ENCODE peak calls at places on chromosomes 4 and X, in five cellular contexts. S is HEK293T, F is HepG2, D is GM12878, U is NT2/D1. C is an unnamed sample.

GRCh38 chrX:110212299-110212698 is 105.6 kb downstream of the AMMECR1 start:
- DNase-seq in U (no peak), S (peak), D (no peak), F (no peak), C (no peak)

GRCh38 chr4:128305942-128306341 is 18.3 kb upstream of the PGRMC2 start:
- DNase-seq in F (no peak), D (no peak), U (peak), S (no peak), C (no peak)

GRCh38 chr4:96593422-96593821 is 753.5 kb downstream of the PDHA2 start:
- DNase-seq in S (no peak), D (no peak), F (peak), U (no peak), C (no peak)

GRCh38 chr4:30953799-30954198 is 233.6 kb downstream of the PCDH7 start:
- DNase-seq in D (no peak), U (no peak), S (no peak), F (no peak), C (no peak)

GRCh38 chr4:183721207-183722081 is 62.4 kb downstream of the TRAPPC11 start:
- DNase-seq in S (no peak), F (peak), U (peak), D (no peak), C (peak)

GRCh38 chr4:2400841-2401609 is 17.4 kb downstream of the ZFYVE28 start:
- DNase-seq in F (no peak), D (no peak), S (no peak), U (no peak), C (no peak)

GRCh38 chr4:74516321-74516720 is 71.4 kb downstream of the AREG start:
- DNase-seq in D (no peak), U (no peak), F (no peak), S (no peak), C (no peak)

GRCh38 chr4:121818215-121818614 is 5.5 kb downstream of the CCNA2 start:
- DNase-seq in D (no peak), F (no peak), U (no peak), S (no peak), C (no peak)

GRCh38 chrX:19576742-19577141 is 61.4 kb upstream of the MAP3K15 start:
- DNase-seq in F (no peak), D (no peak), S (no peak), U (no peak), C (no peak)

GRCh38 chr4:20754091-20754490 is 53.8 kb downstream of the PACRGL start:
- DNase-seq in S (no peak), D (no peak), F (no peak), U (no peak), C (no peak)

GRCh38 chr4:3299122-3299521 is 6.3 kb downstream of the RGS12 start:
- DNase-seq in F (no peak), S (no peak), D (no peak), U (no peak), C (no peak)

GRCh38 chrX:149631293-149632165 is at the start of gene TMEM185A:
- DNase-seq in F (peak), D (no peak), S (peak), U (peak), C (peak)

GRCh38 chrX:22186165-22186564 is 86.5 kb upstream of the CBLL2 start:
- DNase-seq in U (no peak), S (no peak), F (no peak), D (no peak), C (no peak)

GRCh38 chr4:88522702-88523324 is 763 bp downstream of the PYURF start:
- DNase-seq in U (no peak), D (no peak), F (peak), S (peak), C (no peak)

GRCh38 chrX:140701480-140701879 is 8.1 kb upstream of the LINC00632 start:
- DNase-seq in D (no peak), S (peak), F (no peak), U (no peak), C (no peak)

GRCh38 chr4:25032126-25032525 is 1.4 kb upstream of the LGI2 start:
- DNase-seq in S (no peak), D (no peak), F (no peak), U (no peak), C (no peak)

GRCh38 chrX:15946783-15947550 is 92.4 kb upstream of the AP1S2 start:
- DNase-seq in S (no peak), F (no peak), D (no peak), U (no peak), C (no peak)

GRCh38 chr4:3463556-3464348 is 646 bp downstream of the DOK7 start:
- DNase-seq in D (no peak), U (no peak), S (no peak), F (no peak), C (no peak)

GRCh38 chr4:21476753-21477152 is 471.8 kb downstream of the KCNIP4 start:
- DNase-seq in F (peak), U (peak), S (no peak), D (no peak), C (peak)

GRCh38 chrX:116823677-116824076 is 360.9 kb upstream of the CT83 start:
- DNase-seq in D (no peak), U (no peak), F (no peak), S (no peak), C (no peak)

GRCh38 chr4:168199262-168199957 is 107.1 kb downstream of the ANXA10 start:
- DNase-seq in F (no peak), U (no peak), D (no peak), S (no peak), C (no peak)

GRCh38 chrX:63747331-63747730 is 37.7 kb downstream of the ARHGEF9 start:
- DNase-seq in U (no peak), S (no peak), D (no peak), F (no peak), C (no peak)

GRCh38 chr4:165079476-165079875 is 25.8 kb downstream of the TRIM75 start:
- DNase-seq in F (no peak), S (no peak), D (no peak), U (no peak), C (no peak)

GRCh38 chrX:104877504-104877903 is 311.5 kb downstream of the IL1RAPL2 start:
- DNase-seq in U (no peak), F (no peak), D (no peak), S (no peak), C (no peak)

GRCh38 chr4:77865259-77865658 is 2.6 kb downstream of the MRPL1 start:
- DNase-seq in D (no peak), U (no peak), S (no peak), F (no peak), C (no peak)

GRCh38 chr4:41496980-41497379 is 41.0 kb upstream of the LIMCH1 start:
- DNase-seq in U (no peak), F (no peak), D (no peak), S (no peak), C (no peak)

GRCh38 chrX:118272237-118272636 is 73.7 kb upstream of the WDR44 start:
- DNase-seq in F (no peak), D (no peak), U (no peak), S (no peak), C (no peak)

GRCh38 chr4:187387709-187388108 is 607.9 kb upstream of the ZFP42 start:
- DNase-seq in U (no peak), D (no peak), F (no peak), S (no peak), C (no peak)

GRCh38 chr4:109557433-109557832 is 2.6 kb upstream of the MCUB start:
- DNase-seq in D (no peak), U (no peak), S (no peak), F (no peak), C (no peak)

GRCh38 chrX:78527263-78527662 is 131.9 kb downstream of the RTL3 start:
- DNase-seq in D (no peak), S (no peak), U (no peak), F (no peak), C (no peak)

GRCh38 chrX:2627272-2627867 is 63.7 kb upstream of the CD99 start:
- DNase-seq in F (peak), U (peak), D (no peak), S (peak), C (no peak)

GRCh38 chr4:33262809-33263208 is 2542.6 kb downstream of the PCDH7 start:
- DNase-seq in F (no peak), U (no peak), D (no peak), S (peak), C (no peak)

GRCh38 chr4:1582227-1582626 is 101.9 kb downstream of the FAM53A start:
- DNase-seq in F (no peak), D (no peak), U (no peak), S (no peak), C (no peak)

GRCh38 chr4:11635336-11635735 is 206.6 kb upstream of the HS3ST1 start:
- DNase-seq in S (no peak), D (no peak), F (no peak), U (no peak), C (no peak)

GRCh38 chrX:46268429-46268828 is 276.8 kb downstream of the ZNF674 start:
- DNase-seq in U (no peak), S (no peak), D (no peak), F (peak), C (no peak)

GRCh38 chr4:139297001-139297410 is 4.3 kb upstream of the NAA15 start:
- DNase-seq in S (no peak), U (no peak), F (peak), D (no peak), C (no peak)

GRCh38 chrX:100368167-100368566 is 41.9 kb downstream of the PCDH19 start:
- DNase-seq in U (no peak), F (peak), D (no peak), S (peak), C (no peak)

GRCh38 chr4:148076964-148077363 is 345.1 kb downstream of the ARHGAP10 start:
- DNase-seq in D (no peak), F (no peak), U (no peak), S (no peak), C (no peak)
- TF ChIP-seq SUZ12 in D (no peak), F (no peak), U (no peak), S (no peak), C (no peak)

GRCh38 chr4:85642356-85643100 is 167.6 kb downstream of the ARHGAP24 start:
- DNase-seq in S (no peak), U (no peak), D (no peak), F (no peak), C (no peak)
- TF ChIP-seq SUZ12 in S (no peak), U (no peak), D (no peak), F (no peak), C (no peak)

DNA sequence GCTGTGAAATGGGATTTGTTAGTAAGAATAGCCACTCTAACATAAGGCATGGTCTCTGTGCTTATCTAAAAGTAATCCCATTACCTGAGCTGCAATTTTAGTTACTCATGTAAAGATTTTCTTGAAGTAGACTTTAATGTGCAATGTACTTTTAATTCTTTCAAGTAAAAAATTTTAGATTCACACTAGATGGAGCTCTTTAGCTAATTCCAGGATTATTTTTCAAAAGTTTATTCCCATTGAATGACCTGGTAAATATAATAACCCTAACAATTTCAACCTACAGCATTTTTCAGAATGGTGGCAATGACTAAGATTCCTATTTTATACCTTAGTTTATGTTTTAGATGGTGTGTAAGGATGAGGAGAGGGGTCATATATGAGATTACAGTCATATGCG is 18.1 kb downstream of the USP38 start:
- DNase-seq in F (no peak), D (no peak), U (no peak), S (no peak), C (no peak)
- TF ChIP-seq SUZ12 in F (no peak), D (no peak), U (no peak), S (no peak), C (no peak)

DNA sequence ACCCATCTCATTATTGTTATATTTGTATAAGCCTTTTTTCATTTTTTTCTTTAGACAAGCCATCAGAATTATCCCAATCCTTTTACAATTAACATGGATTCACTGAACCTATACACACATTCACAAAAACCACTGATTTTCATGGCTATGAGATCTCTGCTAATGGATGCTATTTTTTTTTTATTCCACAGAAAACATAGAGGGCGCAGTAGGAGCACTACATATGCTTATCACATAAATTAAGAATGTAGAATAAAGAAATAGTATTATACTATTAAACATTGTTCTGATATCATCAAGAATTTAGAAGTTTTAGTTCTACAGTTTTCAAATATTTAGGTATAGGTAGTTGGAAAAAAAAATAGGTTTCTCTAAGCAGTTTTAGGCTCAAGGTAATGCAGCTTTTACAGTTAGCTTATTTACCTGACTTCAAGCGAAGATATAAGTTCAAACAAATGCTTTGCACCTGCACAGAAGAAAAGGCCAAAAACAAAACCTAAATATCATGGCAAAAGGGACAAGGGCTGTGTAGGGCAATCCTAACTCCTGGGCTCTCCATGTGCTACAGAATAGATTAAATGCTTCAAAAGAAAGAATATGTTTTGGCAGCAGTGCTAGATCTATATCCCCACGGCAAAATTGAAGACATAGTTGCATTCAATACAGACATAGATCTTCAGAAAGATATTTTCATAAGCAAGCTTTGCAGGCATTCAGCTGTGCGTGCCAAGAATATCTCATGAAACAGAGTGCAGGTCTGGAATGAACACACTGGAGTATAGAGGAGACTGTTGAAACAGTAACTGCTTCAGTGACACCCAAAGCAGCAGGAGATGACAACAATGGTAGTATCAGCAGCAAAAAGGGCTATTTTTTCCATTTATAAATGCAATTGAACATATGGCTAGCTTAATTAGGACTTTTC is 1477.1 kb downstream of the ARAP2 start:
- DNase-seq in S (no peak), D (no peak), F (no peak), U (no peak), C (no peak)
- TF ChIP-seq SUZ12 in S (no peak), D (no peak), F (no peak), U (no peak), C (no peak)

DNA sequence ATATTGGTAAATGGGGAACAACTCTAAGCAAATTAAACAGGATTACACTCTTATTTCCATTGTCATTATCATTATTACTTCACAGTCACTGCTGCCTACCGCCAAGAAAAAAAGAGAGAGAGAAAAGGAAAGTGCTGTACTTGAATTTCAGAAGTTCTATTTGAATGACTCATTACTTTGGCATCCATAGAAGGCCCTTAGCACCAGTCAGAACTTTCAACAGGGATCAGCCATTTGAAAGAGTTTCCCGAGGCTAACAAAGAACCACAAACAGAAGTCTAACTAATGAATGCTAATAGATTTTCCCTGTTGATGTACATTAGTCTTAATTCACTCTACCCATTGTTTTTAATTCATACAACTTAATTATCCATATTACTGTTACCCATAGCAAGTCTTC is 116.3 kb downstream of the SHROOM4 start:
- DNase-seq in F (no peak), S (no peak), U (peak), D (no peak), C (no peak)
- TF ChIP-seq SUZ12 in F (no peak), S (no peak), U (no peak), D (no peak), C (no peak)

GRCh38 chr4:104969394-104970066 is 177.1 kb upstream of the TET2 start:
- DNase-seq in U (no peak), S (no peak), F (no peak), D (peak), C (no peak)
- TF ChIP-seq SUZ12 in U (no peak), S (no peak), F (no peak), D (no peak), C (no peak)

GRCh38 chrX:65750674-65751469 is 83.4 kb downstream of the MSN start:
- DNase-seq in S (no peak), F (no peak), U (no peak), D (peak), C (no peak)
- TF ChIP-seq SUZ12 in S (no peak), F (no peak), U (no peak), D (no peak), C (no peak)

GRCh38 chrX:13994681-13995080 is 35.0 kb downstream of the GEMIN8 start:
- DNase-seq in D (no peak), U (no peak), F (no peak), S (no peak), C (no peak)
- TF ChIP-seq SUZ12 in D (no peak), U (no peak), F (no peak), S (no peak), C (no peak)

C was measured in H1.